ENCODE peak calls at places on chromosomes 3 and 15, in seven cellular contexts. One of them, this sample, is unnamed.

GRCh38 chr3:119600732-119601131 is 3.0 kb downstream of the PLA1A start:
- DNase-seq in activated naive CD8-positive, alpha-beta T cell treated with anti-CD3 and anti-CD28 coated beads, Interleukin-2, amount 50 U/mL, for 24 hours: peak
- DNase-seq in DMS 273 treated with DMSO at 0.1 percent for 48 hours: no peak
- DNase-seq in activated CD8-positive, alpha-beta memory T cell treated with anti-CD3 and anti-CD28 coated beads for 1 hour: no peak
- DNase-seq in progenitor cell of endocrine pancreas: no peak
- DNase-seq in cardiac muscle cell: no peak
- DNase-seq in SW480: peak
- DNase-seq in this sample: peak

GRCh38 chr3:147816770-147817169 is 407.6 kb downstream of the ZIC1 start:
- DNase-seq in activated CD8-positive, alpha-beta memory T cell treated with anti-CD3 and anti-CD28 coated beads for 1 hour: no peak
- DNase-seq in DMS 273 treated with DMSO at 0.1 percent for 48 hours: no peak
- DNase-seq in progenitor cell of endocrine pancreas: no peak
- DNase-seq in SW480: no peak
- DNase-seq in activated naive CD8-positive, alpha-beta T cell treated with anti-CD3 and anti-CD28 coated beads, Interleukin-2, amount 50 U/mL, for 24 hours: no peak
- DNase-seq in cardiac muscle cell: peak
- DNase-seq in this sample: no peak

GRCh38 chr15:59456114-59456513 is 18.1 kb downstream of the FAM81A start:
- DNase-seq in cardiac muscle cell: no peak
- DNase-seq in SW480: peak
- DNase-seq in activated naive CD8-positive, alpha-beta T cell treated with anti-CD3 and anti-CD28 coated beads, Interleukin-2, amount 50 U/mL, for 24 hours: no peak
- DNase-seq in activated CD8-positive, alpha-beta memory T cell treated with anti-CD3 and anti-CD28 coated beads for 1 hour: no peak
- DNase-seq in progenitor cell of endocrine pancreas: no peak
- DNase-seq in DMS 273 treated with DMSO at 0.1 percent for 48 hours: no peak
- DNase-seq in this sample: no peak

GRCh38 chr3:96813820-96814580 is 394 bp upstream of the EPHA6 start:
- DNase-seq in activated naive CD8-positive, alpha-beta T cell treated with anti-CD3 and anti-CD28 coated beads, Interleukin-2, amount 50 U/mL, for 24 hours: peak
- DNase-seq in DMS 273 treated with DMSO at 0.1 percent for 48 hours: no peak
- DNase-seq in activated CD8-positive, alpha-beta memory T cell treated with anti-CD3 and anti-CD28 coated beads for 1 hour: no peak
- DNase-seq in progenitor cell of endocrine pancreas: peak
- DNase-seq in cardiac muscle cell: peak
- DNase-seq in SW480: no peak
- DNase-seq in this sample: no peak

GRCh38 chr3:98525494-98525893 is 2.8 kb upstream of the CLDND1 start:
- DNase-seq in activated CD8-positive, alpha-beta memory T cell treated with anti-CD3 and anti-CD28 coated beads for 1 hour: no peak
- DNase-seq in cardiac muscle cell: no peak
- DNase-seq in DMS 273 treated with DMSO at 0.1 percent for 48 hours: no peak
- DNase-seq in SW480: no peak
- DNase-seq in progenitor cell of endocrine pancreas: no peak
- DNase-seq in activated naive CD8-positive, alpha-beta T cell treated with anti-CD3 and anti-CD28 coated beads, Interleukin-2, amount 50 U/mL, for 24 hours: no peak
- DNase-seq in this sample: no peak

GRCh38 chr3:76900571-76900970 is 139.3 kb upstream of the ROBO2 start:
- DNase-seq in SW480: peak
- DNase-seq in DMS 273 treated with DMSO at 0.1 percent for 48 hours: no peak
- DNase-seq in activated naive CD8-positive, alpha-beta T cell treated with anti-CD3 and anti-CD28 coated beads, Interleukin-2, amount 50 U/mL, for 24 hours: no peak
- DNase-seq in progenitor cell of endocrine pancreas: no peak
- DNase-seq in activated CD8-positive, alpha-beta memory T cell treated with anti-CD3 and anti-CD28 coated beads for 1 hour: no peak
- DNase-seq in cardiac muscle cell: no peak
- DNase-seq in this sample: no peak

GRCh38 chr3:126373682-126374601 is 16.7 kb upstream of the KLF15 start:
- DNase-seq in activated CD8-positive, alpha-beta memory T cell treated with anti-CD3 and anti-CD28 coated beads for 1 hour: no peak
- DNase-seq in SW480: no peak
- DNase-seq in DMS 273 treated with DMSO at 0.1 percent for 48 hours: no peak
- DNase-seq in progenitor cell of endocrine pancreas: no peak
- DNase-seq in activated naive CD8-positive, alpha-beta T cell treated with anti-CD3 and anti-CD28 coated beads, Interleukin-2, amount 50 U/mL, for 24 hours: no peak
- DNase-seq in cardiac muscle cell: peak
- DNase-seq in this sample: no peak

GRCh38 chr15:69346112-69346511 is 47.4 kb downstream of the PAQR5 start:
- DNase-seq in progenitor cell of endocrine pancreas: no peak
- DNase-seq in activated CD8-positive, alpha-beta memory T cell treated with anti-CD3 and anti-CD28 coated beads for 1 hour: no peak
- DNase-seq in DMS 273 treated with DMSO at 0.1 percent for 48 hours: no peak
- DNase-seq in SW480: no peak
- DNase-seq in cardiac muscle cell: peak
- DNase-seq in activated naive CD8-positive, alpha-beta T cell treated with anti-CD3 and anti-CD28 coated beads, Interleukin-2, amount 50 U/mL, for 24 hours: no peak
- DNase-seq in this sample: no peak

GRCh38 chr15:85581495-85581894 is 201.1 kb downstream of the AKAP13 start:
- DNase-seq in activated CD8-positive, alpha-beta memory T cell treated with anti-CD3 and anti-CD28 coated beads for 1 hour: no peak
- DNase-seq in SW480: no peak
- DNase-seq in cardiac muscle cell: peak
- DNase-seq in DMS 273 treated with DMSO at 0.1 percent for 48 hours: no peak
- DNase-seq in progenitor cell of endocrine pancreas: no peak
- DNase-seq in activated naive CD8-positive, alpha-beta T cell treated with anti-CD3 and anti-CD28 coated beads, Interleukin-2, amount 50 U/mL, for 24 hours: peak
- DNase-seq in this sample: no peak

GRCh38 chr15:65970937-65971740 is 101.8 kb downstream of the RAB11A start:
- DNase-seq in progenitor cell of endocrine pancreas: no peak
- DNase-seq in DMS 273 treated with DMSO at 0.1 percent for 48 hours: no peak
- DNase-seq in SW480: peak
- DNase-seq in cardiac muscle cell: no peak
- DNase-seq in activated naive CD8-positive, alpha-beta T cell treated with anti-CD3 and anti-CD28 coated beads, Interleukin-2, amount 50 U/mL, for 24 hours: no peak
- DNase-seq in activated CD8-positive, alpha-beta memory T cell treated with anti-CD3 and anti-CD28 coated beads for 1 hour: no peak
- DNase-seq in this sample: no peak

GRCh38 chr3:46711305-46711704 is 6.4 kb downstream of the PRSS50 start:
- DNase-seq in activated naive CD8-positive, alpha-beta T cell treated with anti-CD3 and anti-CD28 coated beads, Interleukin-2, amount 50 U/mL, for 24 hours: no peak
- DNase-seq in cardiac muscle cell: no peak
- DNase-seq in SW480: no peak
- DNase-seq in DMS 273 treated with DMSO at 0.1 percent for 48 hours: no peak
- DNase-seq in progenitor cell of endocrine pancreas: no peak
- DNase-seq in activated CD8-positive, alpha-beta memory T cell treated with anti-CD3 and anti-CD28 coated beads for 1 hour: no peak
- DNase-seq in this sample: no peak

GRCh38 chr3:47762233-47762632 is 19.5 kb downstream of the SMARCC1 start:
- DNase-seq in DMS 273 treated with DMSO at 0.1 percent for 48 hours: no peak
- DNase-seq in SW480: no peak
- DNase-seq in progenitor cell of endocrine pancreas: no peak
- DNase-seq in activated CD8-positive, alpha-beta memory T cell treated with anti-CD3 and anti-CD28 coated beads for 1 hour: no peak
- DNase-seq in cardiac muscle cell: peak
- DNase-seq in activated naive CD8-positive, alpha-beta T cell treated with anti-CD3 and anti-CD28 coated beads, Interleukin-2, amount 50 U/mL, for 24 hours: no peak
- DNase-seq in this sample: no peak

GRCh38 chr3:196378442-196378841 is 40.3 kb upstream of the TM4SF19 start:
- DNase-seq in progenitor cell of endocrine pancreas: no peak
- DNase-seq in activated naive CD8-positive, alpha-beta T cell treated with anti-CD3 and anti-CD28 coated beads, Interleukin-2, amount 50 U/mL, for 24 hours: no peak
- DNase-seq in cardiac muscle cell: no peak
- DNase-seq in SW480: no peak
- DNase-seq in DMS 273 treated with DMSO at 0.1 percent for 48 hours: no peak
- DNase-seq in activated CD8-positive, alpha-beta memory T cell treated with anti-CD3 and anti-CD28 coated beads for 1 hour: no peak
- DNase-seq in this sample: no peak

GRCh38 chr3:13671536-13672233 is 122.8 kb downstream of the FBLN2 start:
- DNase-seq in cardiac muscle cell: no peak
- DNase-seq in activated CD8-positive, alpha-beta memory T cell treated with anti-CD3 and anti-CD28 coated beads for 1 hour: no peak
- DNase-seq in activated naive CD8-positive, alpha-beta T cell treated with anti-CD3 and anti-CD28 coated beads, Interleukin-2, amount 50 U/mL, for 24 hours: no peak
- DNase-seq in SW480: no peak
- DNase-seq in DMS 273 treated with DMSO at 0.1 percent for 48 hours: no peak
- DNase-seq in progenitor cell of endocrine pancreas: no peak
- DNase-seq in this sample: no peak

GRCh38 chr3:132569153-132569552 is 27.9 kb upstream of the ACKR4 start:
- DNase-seq in SW480: no peak
- DNase-seq in activated CD8-positive, alpha-beta memory T cell treated with anti-CD3 and anti-CD28 coated beads for 1 hour: no peak
- DNase-seq in progenitor cell of endocrine pancreas: no peak
- DNase-seq in cardiac muscle cell: no peak
- DNase-seq in DMS 273 treated with DMSO at 0.1 percent for 48 hours: no peak
- DNase-seq in activated naive CD8-positive, alpha-beta T cell treated with anti-CD3 and anti-CD28 coated beads, Interleukin-2, amount 50 U/mL, for 24 hours: no peak
- DNase-seq in this sample: no peak

GRCh38 chr15:70251246-70251990 is 153.7 kb upstream of the TLE3 start:
- DNase-seq in activated naive CD8-positive, alpha-beta T cell treated with anti-CD3 and anti-CD28 coated beads, Interleukin-2, amount 50 U/mL, for 24 hours: no peak
- DNase-seq in cardiac muscle cell: no peak
- DNase-seq in DMS 273 treated with DMSO at 0.1 percent for 48 hours: no peak
- DNase-seq in progenitor cell of endocrine pancreas: no peak
- DNase-seq in activated CD8-positive, alpha-beta memory T cell treated with anti-CD3 and anti-CD28 coated beads for 1 hour: no peak
- DNase-seq in SW480: no peak
- DNase-seq in this sample: no peak

GRCh38 chr15:58527573-58528196 is 95.9 kb downstream of the LIPC start:
- DNase-seq in progenitor cell of endocrine pancreas: no peak
- DNase-seq in SW480: no peak
- DNase-seq in activated CD8-positive, alpha-beta memory T cell treated with anti-CD3 and anti-CD28 coated beads for 1 hour: no peak
- DNase-seq in DMS 273 treated with DMSO at 0.1 percent for 48 hours: no peak
- DNase-seq in cardiac muscle cell: no peak
- DNase-seq in activated naive CD8-positive, alpha-beta T cell treated with anti-CD3 and anti-CD28 coated beads, Interleukin-2, amount 50 U/mL, for 24 hours: no peak
- DNase-seq in this sample: no peak

GRCh38 chr3:45218578-45219390 is 7.3 kb downstream of the TMEM158 start:
- DNase-seq in activated CD8-positive, alpha-beta memory T cell treated with anti-CD3 and anti-CD28 coated beads for 1 hour: no peak
- DNase-seq in DMS 273 treated with DMSO at 0.1 percent for 48 hours: no peak
- DNase-seq in progenitor cell of endocrine pancreas: no peak
- DNase-seq in SW480: no peak
- DNase-seq in activated naive CD8-positive, alpha-beta T cell treated with anti-CD3 and anti-CD28 coated beads, Interleukin-2, amount 50 U/mL, for 24 hours: no peak
- DNase-seq in cardiac muscle cell: peak
- DNase-seq in this sample: no peak

This sample was measured in GM18507.